ENCODE peak calls at places on chromosomes 12 and 14, in nine cellular contexts. L is tibial nerve; D is suprapubic skin; M is mammary epithelial cell; P is IMR-90; C is body of pancreas; Z is lower lobe of right lung; O is CD4-positive, alpha-beta T cell; Q is left ventricle myocardium inferior. I is an unnamed sample. For H3K27me3 and H3K9me3, the result is how much of the 10 kb centered on the place peaks cover.

GRCh38 chr12:27666510-27666909 is 29.7 kb upstream of the REP15 start:
- DNase-seq in C (no peak), P (no peak), D (no peak), M (no peak), L (no peak), Q (no peak), Z (no peak), O (no peak), I (no peak)

GRCh38 chr14:94775082-94775874 is 5.4 kb upstream of the GSC start:
- DNase-seq in C (no peak), L (no peak), O (no peak), Q (no peak), P (no peak), Z (no peak), D (no peak), M (no peak), I (no peak)

GRCh38 chr12:116962197-116962596 is 51.4 kb downstream of the FBXW8 start:
- DNase-seq in L (no peak), Z (no peak), M (no peak), D (no peak), P (no peak), Q (no peak), O (no peak), C (no peak), I (no peak)

GRCh38 chr12:49953961-49954835 is 3.7 kb downstream of the AQP2 start:
- DNase-seq in Q (no peak), M (no peak), C (no peak), D (no peak), P (no peak), O (no peak), Z (peak), L (no peak), I (no peak)

GRCh38 chr12:28683371-28683770 is 465.7 kb upstream of the FAR2 start:
- DNase-seq in C (no peak), M (no peak), Z (no peak), D (no peak), Q (no peak), P (no peak), O (no peak), L (no peak), I (no peak)

GRCh38 chr12:82972624-82973023 is 285.9 kb downstream of the TMTC2 start:
- DNase-seq in Q (no peak), Z (no peak), C (no peak), O (no peak), M (no peak), L (no peak), D (no peak), P (no peak), I (no peak)

GRCh38 chr14:60485057-60485599 is 735 bp downstream of the C14orf39 start:
- DNase-seq in M (no peak), C (no peak), D (no peak), P (no peak), O (no peak), L (no peak), Z (no peak), Q (no peak), I (no peak)

GRCh38 chr12:102407776-102408486 is 72.4 kb downstream of the IGF1 start:
- DNase-seq in P (peak), C (no peak), O (no peak), L (no peak), Z (no peak), Q (no peak), M (no peak), D (no peak), I (no peak)

GRCh38 chr14:102565331-102565887 is 27.0 kb upstream of the RCOR1 start:
- DNase-seq in P (no peak), O (no peak), L (no peak), Q (no peak), D (no peak), C (no peak), M (no peak), Z (no peak), I (no peak)

GRCh38 chr14:96987771-96988170 is 190.6 kb downstream of the VRK1 start:
- DNase-seq in Z (no peak), M (no peak), P (no peak), C (no peak), L (no peak), O (no peak), D (no peak), Q (no peak), I (no peak)

GRCh38 chr12:4031703-4032291 is 158.6 kb upstream of the PARP11 start:
- DNase-seq in Q (peak), D (no peak), Z (peak), C (peak), P (peak), O (no peak), M (peak), L (no peak), I (no peak)

GRCh38 chr12:105482976-105483375 is 152.5 kb downstream of the C12orf75 start:
- DNase-seq in M (no peak), C (no peak), D (no peak), P (no peak), O (no peak), Q (no peak), Z (no peak), L (no peak), I (no peak)

GRCh38 chr14:73752297-73752992 is 38.3 kb upstream of the PNMA1 start:
- DNase-seq in Q (peak), L (no peak), M (peak), O (peak), Z (no peak), C (peak), D (no peak), P (peak), I (no peak)

GRCh38 chr12:10722905-10723866 is at the start of gene YBX3:
- DNase-seq in C (peak), P (peak), O (peak), L (peak), D (peak), M (peak), Q (peak), Z (peak), I (peak)

GRCh38 chr14:41925409-41925808 is 318.7 kb downstream of the LRFN5 start:
- DNase-seq in Q (no peak), D (no peak), Z (no peak), C (no peak), O (no peak), L (no peak), P (peak), M (no peak), I (peak)

GRCh38 chr12:87847147-87847546 is 182.1 kb downstream of the C12orf50 start:
- DNase-seq in C (no peak), Z (no peak), P (no peak), L (no peak), D (no peak), O (no peak), M (no peak), Q (no peak), I (no peak)

GRCh38 chr14:51283402-51283825 is 43.4 kb downstream of the TMX1 start:
- DNase-seq in P (peak), L (no peak), M (peak), Z (no peak), D (no peak), C (no peak), O (no peak), Q (no peak), I (peak)

GRCh38 chr12:647713-648085 is 15.5 kb downstream of the NINJ2 start:
- DNase-seq in L (no peak), Q (no peak), O (no peak), P (no peak), Z (no peak), M (no peak), D (no peak), C (no peak), I (no peak)

GRCh38 chr12:50062733-50063452 is 5.5 kb downstream of the ASIC1 start:
- DNase-seq in Z (peak), P (peak), C (no peak), M (peak), O (no peak), D (no peak), Q (no peak), L (no peak), I (no peak)

GRCh38 chr12:118271199-118271598 is 101.5 kb downstream of the TAOK3 start:
- DNase-seq in Z (no peak), D (no peak), O (no peak), Q (no peak), P (no peak), M (no peak), C (no peak), L (no peak), I (no peak)

GRCh38 chr12:6684609-6685008 is 4.6 kb downstream of the ZNF384 start:
- DNase-seq in Z (no peak), Q (no peak), P (peak), L (no peak), O (no peak), D (no peak), C (no peak), M (no peak), I (peak)

GRCh38 chr12:130879781-130880389 is 8.0 kb downstream of the RAN start:
- DNase-seq in Z (no peak), O (no peak), C (no peak), P (no peak), M (no peak), L (no peak), Q (no peak), D (no peak), I (no peak)

GRCh38 chr14:75422169-75422568 is 5.7 kb upstream of the JDP2 start:
- DNase-seq in O (no peak), M (peak), C (no peak), D (no peak), Z (no peak), L (no peak), P (peak), Q (no peak), I (no peak)

GRCh38 chr12:62434504-62435336 is 31.9 kb upstream of the MON2 start:
- DNase-seq in Z (no peak), P (no peak), C (peak), O (no peak), D (no peak), M (no peak), L (no peak), Q (no peak), I (peak)

GRCh38 chr12:112584266-112584722 is 165.5 kb downstream of the PTPN11 start:
- DNase-seq in M (no peak), Z (no peak), Q (no peak), D (no peak), O (no peak), L (no peak), C (no peak), P (no peak), I (no peak)

GRCh38 chr12:52010152-52010622 is 3.4 kb downstream of the TAMALIN start:
- DNase-seq in Z (peak), Q (peak), C (peak), M (no peak), P (peak), L (peak), D (no peak), O (no peak), I (peak)

GRCh38 chr14:39268393-39268792 is 34.7 kb downstream of the MIA2 start:
- DNase-seq in D (no peak), C (no peak), O (no peak), M (peak), Z (no peak), Q (no peak), L (no peak), P (peak), I (no peak)

GRCh38 chr12:52759695-52760094 is 17.4 kb downstream of the KRT76 start:
- DNase-seq in Q (no peak), C (no peak), D (no peak), O (no peak), Z (no peak), P (no peak), M (no peak), L (no peak), I (no peak)

GRCh38 chr14:52840916-52841315 is 49.5 kb upstream of the GNPNAT1 start:
- DNase-seq in C (no peak), O (no peak), P (peak), Z (no peak), D (no peak), L (no peak), Q (no peak), M (peak), I (no peak)

GRCh38 chr12:115337693-115338543 is 653.9 kb upstream of the TBX3 start:
- DNase-seq in O (no peak), Q (peak), C (peak), Z (no peak), P (peak), L (peak), D (no peak), M (peak), I (no peak)

GRCh38 chr12:107200394-107200793 is 107.0 kb upstream of the CRY1 start:
- DNase-seq in P (peak), D (no peak), L (no peak), C (no peak), M (peak), O (no peak), Q (no peak), Z (no peak), I (no peak)

GRCh38 chr12:116881325-116881866 is at the start of gene HRK:
- DNase-seq in P (no peak), M (no peak), D (no peak), Z (no peak), L (no peak), C (no peak), Q (no peak), O (no peak), I (peak)

GRCh38 chr14:60561845-60562746 is 53.1 kb downstream of the SIX6 start:
- DNase-seq in M (peak), C (peak), P (peak), D (no peak), Q (no peak), L (no peak), O (no peak), Z (no peak), I (peak)

GRCh38 chr12:131734336-131735152 is 23.7 kb downstream of the SFSWAP start:
- DNase-seq in L (no peak), Z (no peak), Q (no peak), M (no peak), D (no peak), P (no peak), C (no peak), O (no peak), I (no peak)

GRCh38 chr12:39764944-39765560 is 145.4 kb upstream of the ABCD2 start:
- DNase-seq in D (no peak), L (no peak), M (peak), O (no peak), P (peak), Q (no peak), Z (no peak), C (no peak), I (no peak)

GRCh38 chr14:60095781-60096450 is 4.2 kb downstream of the PCNX4 start:
- DNase-seq in D (no peak), L (no peak), O (no peak), C (no peak), M (peak), Q (no peak), Z (no peak), P (peak), I (no peak)

GRCh38 chr14:49900973-49901372 is 8.1 kb downstream of the ARF6 start:
- DNase-seq in O (no peak), C (no peak), Q (no peak), L (no peak), M (no peak), P (no peak), D (no peak), Z (no peak), I (no peak)

GRCh38 chr14:49897965-49898364 is 5.1 kb downstream of the ARF6 start:
- DNase-seq in P (no peak), C (no peak), O (no peak), M (peak), D (no peak), L (no peak), Q (no peak), Z (no peak), I (no peak)

GRCh38 chr14:49897414-49897813 is 4.5 kb downstream of the ARF6 start:
- DNase-seq in O (no peak), Q (no peak), D (no peak), L (no peak), P (no peak), Z (no peak), C (no peak), M (no peak), I (no peak)

GRCh38 chr14:49896956-49897355 is 4.1 kb downstream of the ARF6 start:
- DNase-seq in Q (no peak), Z (no peak), O (no peak), L (no peak), C (no peak), D (no peak), M (no peak), P (no peak), I (no peak)

GRCh38 chr14:49898485-49898884 is 5.6 kb downstream of the ARF6 start:
- DNase-seq in M (no peak), Z (no peak), Q (no peak), L (no peak), O (no peak), P (no peak), D (no peak), C (no peak), I (no peak)
- H3K27ac ChIP-seq in M (peak), Z (peak), Q (peak), L (peak), O (peak), P (no peak), D (peak), C (peak), I (no peak)

GRCh38 chr12:2624543-2625266 is 170.1 kb upstream of the FKBP4 start:
- DNase-seq in P (peak), O (no peak), Q (no peak), L (no peak), Z (no peak), D (no peak), C (no peak), M (peak), I (peak)
- H3K27me3 ChIP-seq in P (under half), O (under half), Q (under half), L (under half), Z (under half), D (under half), C (under half), M (under half), I (under half)

GRCh38 chr14:106187176-106187670 is 660.8 kb downstream of the TMEM121 start:
- DNase-seq in D (no peak), Z (no peak), Q (no peak), C (no peak), O (no peak), P (no peak), M (no peak), L (no peak), I (no peak)
- H3K9me3 ChIP-seq in D (under half), Z (under half), Q (under half), C (under half), O (under half), P (under half), M (under half), L (under half), I (under half)

GRCh38 chr12:45669762-45670161 is 59.7 kb upstream of the ARID2 start:
- DNase-seq in Q (no peak), P (no peak), C (no peak), Z (no peak), L (no peak), M (no peak), O (no peak), D (no peak), I (no peak)

GRCh38 chr12:45670339-45671065 is 59.0 kb upstream of the ARID2 start:
- DNase-seq in P (no peak), C (no peak), Q (no peak), D (no peak), O (no peak), L (no peak), Z (no peak), M (peak), I (no peak)

GRCh38 chr12:45667761-45668160 is 61.7 kb upstream of the ARID2 start:
- DNase-seq in O (no peak), Z (no peak), C (no peak), P (no peak), M (no peak), Q (no peak), D (no peak), L (no peak), I (no peak)

GRCh38 chr12:45668641-45669040 is 60.9 kb upstream of the ARID2 start:
- DNase-seq in P (no peak), M (no peak), Q (no peak), Z (no peak), D (no peak), O (no peak), C (no peak), L (no peak), I (no peak)

DNA sequence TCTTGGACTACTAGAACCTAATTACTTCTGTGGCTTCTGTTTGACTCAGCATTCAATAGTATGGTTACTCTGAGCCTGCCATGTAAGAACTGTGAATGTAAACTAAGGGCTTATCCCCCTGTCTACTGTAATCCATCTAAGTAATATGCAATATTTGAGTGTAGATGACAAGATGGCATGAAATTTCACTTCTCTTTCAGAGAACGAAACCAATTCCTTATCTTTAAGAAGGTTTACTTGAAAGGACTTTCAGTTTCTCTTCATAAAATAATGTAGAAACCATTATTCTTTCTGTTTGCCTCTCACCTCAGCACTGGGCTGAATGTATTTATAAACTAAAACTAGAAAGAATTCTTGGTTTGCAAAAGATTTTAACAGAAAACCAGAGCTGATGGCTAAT is 60.4 kb upstream of the ARID2 start:
- DNase-seq in P (peak), D (no peak), O (no peak), C (no peak), M (no peak), Z (no peak), L (no peak), Q (no peak), I (no peak)
- H3K27ac ChIP-seq in P (no peak), D (no peak), O (peak), C (no peak), M (no peak), Z (no peak), L (no peak), Q (no peak), I (no peak)

GRCh38 chr14:35932659-35933159 is 106.6 kb downstream of the BRMS1L start:
- DNase-seq in M (no peak), C (no peak), O (no peak), Q (no peak), P (no peak), D (no peak), Z (no peak), L (no peak), I (no peak)
- H3K27me3 ChIP-seq in M (under half), C (under half), O (under half), Q (under half), P (under half), D (under half), Z (under half), L (under half), I (under half)